ENCODE peak calls at places on chromosome 19, in six cellular contexts. E is CD8-positive, alpha-beta T cell; S is RWPE2; D is endodermal cell; T is thoracic aorta; I is endothelial cell of umbilical vein. W is an unnamed sample. For H3K36me3 and H3K4me1, the result is how much of the 10 kb centered on the place peaks cover.

GRCh38 chr19:6109947-6110346 is 353 bp downstream of the RFX2 start:
- DNase-seq in T (no peak), I (no peak), D (peak), S (no peak), E (no peak), W (no peak)

GRCh38 chr19:53868091-53868891 is 608 bp downstream of the MYADM start:
- DNase-seq in E (peak), T (no peak), I (peak), S (peak), D (peak), W (peak)

GRCh38 chr19:56076413-56076998 is 44.6 kb downstream of the ZNF787 start:
- DNase-seq in T (no peak), S (no peak), E (peak), D (peak), I (peak), W (peak)

GRCh38 chr19:44745386-44745831 is 3.1 kb upstream of the BCL3 start:
- DNase-seq in S (no peak), D (peak), T (no peak), I (no peak), E (no peak), W (peak)

GRCh38 chr19:15631817-15632216 is 8.9 kb upstream of the CYP4F3 start:
- DNase-seq in I (no peak), T (no peak), E (peak), S (no peak), D (peak), W (peak)

GRCh38 chr19:50173144-50173543 is 10.1 kb upstream of the IZUMO2 start:
- DNase-seq in T (no peak), S (no peak), I (no peak), E (no peak), D (no peak), W (peak)

GRCh38 chr19:51460164-51460992 is 2.1 kb upstream of the SIGLEC8 start:
- DNase-seq in T (no peak), E (no peak), I (peak), D (peak), S (no peak), W (no peak)

GRCh38 chr19:19579533-19580361 is 38.7 kb downstream of the PBX4 start:
- DNase-seq in T (no peak), E (no peak), I (no peak), S (no peak), D (no peak), W (no peak)

GRCh38 chr19:18844806-18845329 is 13.1 kb downstream of the UPF1 start:
- DNase-seq in I (no peak), E (no peak), D (no peak), T (no peak), S (no peak), W (no peak)

GRCh38 chr19:8302357-8302691 is 5.8 kb downstream of the CD320 start:
- DNase-seq in T (no peak), I (no peak), E (no peak), S (no peak), D (no peak), W (no peak)

GRCh38 chr19:934865-935422 is 9.1 kb downstream of the ARID3A start:
- DNase-seq in T (no peak), E (no peak), S (no peak), I (peak), D (no peak), W (peak)

GRCh38 chr19:4338441-4339350 is at the start of gene STAP2:
- DNase-seq in S (no peak), E (peak), T (no peak), D (peak), I (peak), W (peak)

GRCh38 chr19:55113570-55114039 is 3.8 kb downstream of the PPP1R12C start:
- DNase-seq in D (peak), T (peak), I (peak), E (no peak), S (no peak), W (no peak)

GRCh38 chr19:3898426-3898825 is 17.9 kb downstream of the ATCAY start:
- DNase-seq in D (no peak), E (no peak), I (no peak), T (no peak), S (no peak), W (no peak)

GRCh38 chr19:37251308-37252229 is 33.6 kb downstream of the ZNF383 start:
- DNase-seq in I (peak), S (peak), T (peak), E (peak), D (no peak), W (peak)

GRCh38 chr19:21317821-21318220 is 11.4 kb downstream of the ZNF708 start:
- DNase-seq in D (no peak), S (no peak), I (no peak), T (no peak), E (no peak), W (no peak)

GRCh38 chr19:51712461-51713081 is 11.2 kb downstream of the HAS1 start:
- DNase-seq in T (no peak), I (no peak), S (no peak), E (no peak), D (peak), W (peak)

GRCh38 chr19:38736413-38737280 is 7.6 kb downstream of the CAPN12 start:
- DNase-seq in S (peak), E (peak), D (peak), T (no peak), I (no peak), W (peak)

GRCh38 chr19:33220735-33221134 is 4.9 kb downstream of the SLC7A10 start:
- DNase-seq in S (no peak), I (no peak), D (no peak), E (no peak), T (no peak), W (no peak)

GRCh38 chr19:14412436-14413071 is 6.6 kb downstream of the DDX39A start:
- DNase-seq in I (no peak), S (no peak), E (no peak), D (no peak), T (no peak), W (no peak)
- H3K36me3 ChIP-seq in I (half or more), S (half or more), E (half or more), D (half or more), T (half or more), W (under half)

GRCh38 chr19:2488942-2489731 is 13.2 kb downstream of the GADD45B start:
- DNase-seq in I (peak), S (no peak), D (peak), T (no peak), E (no peak), W (peak)

GRCh38 chr19:2492870-2493269 is 16.9 kb downstream of the GADD45B start:
- DNase-seq in S (no peak), T (no peak), E (no peak), I (no peak), D (no peak), W (no peak)

GRCh38 chr19:2488405-2488941 is 12.5 kb downstream of the GADD45B start:
- DNase-seq in S (no peak), I (no peak), T (no peak), E (no peak), D (no peak), W (peak)

GRCh38 chr19:2490659-2491058 is 14.7 kb downstream of the GADD45B start:
- DNase-seq in S (no peak), D (no peak), T (no peak), E (no peak), I (no peak), W (no peak)

DNA sequence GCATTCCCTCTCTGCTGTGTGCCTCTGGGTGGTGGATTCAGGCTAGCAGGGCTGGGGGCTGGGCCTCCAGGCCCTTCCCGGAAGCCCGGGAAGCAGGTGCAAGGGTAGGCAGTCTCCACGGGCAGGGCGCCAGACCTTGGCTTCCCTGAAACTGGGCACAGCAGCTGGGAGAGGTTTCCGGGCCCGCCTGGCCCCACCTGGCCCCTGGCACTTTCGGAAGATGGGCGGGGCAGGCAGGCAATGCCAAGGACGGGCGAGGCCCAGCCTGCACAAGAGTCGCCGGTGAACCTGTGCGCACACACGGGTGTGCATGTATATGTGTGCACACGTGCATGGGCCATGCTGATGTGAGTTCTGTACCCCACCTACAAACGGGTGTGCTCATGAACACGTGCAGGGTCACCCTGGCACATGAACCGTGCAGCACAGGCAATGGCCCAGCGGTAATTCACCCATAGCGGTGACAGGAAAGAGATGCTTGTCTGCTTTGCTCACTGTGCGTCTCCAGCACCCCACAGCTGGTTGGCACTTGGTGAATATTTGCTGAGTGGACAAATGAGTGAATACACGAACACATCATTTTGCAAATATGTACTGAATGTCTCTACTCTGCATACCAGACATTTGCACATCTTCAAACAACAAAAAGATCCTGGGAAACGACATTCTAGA is 15.3 kb downstream of the GADD45B start:
- DNase-seq in S (peak), T (no peak), D (no peak), I (peak), E (no peak), W (peak)
- H3K4me1 ChIP-seq in S (under half), T (under half), D (under half), I (under half), E (under half), W (under half)

DNA sequence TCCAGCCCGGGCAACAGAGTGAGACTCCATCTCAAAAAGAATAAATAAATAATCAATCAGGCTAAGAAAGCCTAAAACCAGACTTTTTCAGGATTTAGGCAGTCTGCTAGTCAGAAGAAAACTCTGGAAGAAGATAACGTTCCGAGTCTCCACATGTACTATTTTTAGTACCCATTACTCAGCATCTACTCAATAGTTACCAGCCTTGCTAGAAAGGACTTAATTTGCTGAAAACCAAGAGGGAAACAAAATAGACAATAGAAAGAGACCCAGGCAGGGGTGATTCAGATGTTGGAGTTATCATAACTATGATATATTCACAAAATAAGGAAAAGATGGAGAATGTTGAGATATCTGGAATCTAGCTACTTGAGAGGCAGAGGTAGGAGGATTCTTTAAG is 3.6 kb upstream of the LIN7B start:
- DNase-seq in T (no peak), E (no peak), D (no peak), S (no peak), I (no peak), W (no peak)
- H3K27ac ChIP-seq in T (no peak), E (no peak), D (no peak), S (no peak), I (no peak), W (no peak)

GRCh38 chr19:2223959-2224358 is 12.2 kb downstream of the PLEKHJ1 start:
- DNase-seq in E (peak), D (no peak), T (no peak), S (no peak), I (no peak), W (no peak)

GRCh38 chr19:2225415-2226050 is 10.6 kb downstream of the PLEKHJ1 start:
- DNase-seq in E (no peak), S (no peak), I (no peak), T (no peak), D (no peak), W (no peak)

GRCh38 chr19:2226051-2226839 is 9.9 kb downstream of the PLEKHJ1 start:
- DNase-seq in D (no peak), I (no peak), E (no peak), S (no peak), T (no peak), W (no peak)

GRCh38 chr19:2223391-2223790 is 12.7 kb downstream of the PLEKHJ1 start:
- DNase-seq in T (no peak), E (no peak), I (no peak), S (no peak), D (no peak), W (no peak)

GRCh38 chr19:2224754-2225349 is 11.3 kb downstream of the PLEKHJ1 start:
- DNase-seq in S (no peak), T (no peak), D (no peak), I (no peak), E (no peak), W (no peak)
- H3K36me3 ChIP-seq in S (under half), T (under half), D (under half), I (under half), E (under half), W (under half)

W was measured in small intestine.